ENCODE peak calls at places on chromosomes 13 and 19, in ten cellular contexts. P, F, R, T, W, O, I, D, L and A are unnamed samples.

GRCh38 chr13:43516401-43516826 is 270.4 kb downstream of the ENOX1 start:
- DNase-seq in R (no peak), P (peak; percentile 27), T (peak; percentile 41), W (no peak), O (no peak), F (peak; percentile 60), L (no peak), I (peak; percentile 76), D (no peak), A (no peak)

GRCh38 chr19:23996549-23996948 is 81.9 kb downstream of the ZNF726 start:
- DNase-seq in F (no peak), W (no peak), I (no peak), P (no peak), T (no peak), O (no peak), L (no peak), R (no peak), D (no peak), A (no peak)

GRCh38 chr13:76398426-76398825 is 487.8 kb downstream of the KCTD12 start:
- DNase-seq in W (no peak), R (no peak), D (no peak), T (no peak), P (no peak), L (no peak), I (peak; percentile 3), O (no peak), F (no peak), A (no peak)

GRCh38 chr19:54266133-54266532 is 9.1 kb upstream of the LILRB5 start:
- DNase-seq in O (peak; percentile 84), R (no peak), I (peak; percentile 75), T (peak; percentile 37), D (peak; percentile 73), L (peak; percentile 78), P (peak; percentile 65), F (peak; percentile 30), W (peak; percentile 82), A (peak; percentile 84)

GRCh38 chr13:101127741-101128353 is 288.5 kb downstream of the NALCN start:
- DNase-seq in T (peak; percentile 37), F (peak; percentile 17), D (no peak), I (peak; percentile 67), R (no peak), W (no peak), L (no peak), P (no peak), O (peak; percentile 20), A (no peak)

GRCh38 chr19:45130888-45131615 is 29.7 kb downstream of the NKPD1 start:
- DNase-seq in D (no peak), W (no peak), O (no peak), L (no peak), T (no peak), P (no peak), I (no peak), F (no peak), R (no peak), A (no peak)

GRCh38 chr13:20415694-20416107 is 110.0 kb downstream of the CRYL1 start:
- DNase-seq in O (no peak), F (no peak), W (no peak), P (no peak), I (no peak), L (no peak), R (no peak), T (no peak), D (no peak), A (peak; percentile 57)

GRCh38 chr19:2084993-2085720 is 11.0 kb downstream of the MOB3A start:
- DNase-seq in F (peak; percentile 27), L (peak; percentile 98), P (peak; percentile 72), I (peak; percentile 38), W (no peak), T (peak; percentile 28), O (no peak), D (peak; percentile 64), R (no peak), A (no peak)

GRCh38 chr13:25686831-25687495 is 315.2 kb downstream of the ATP8A2 start:
- DNase-seq in O (no peak), W (no peak), P (no peak), R (no peak), I (no peak), T (no peak), D (no peak), F (no peak), L (no peak), A (no peak)

GRCh38 chr19:42291437-42291815 is 10.5 kb upstream of the PRR19 start:
- DNase-seq in W (no peak), L (no peak), T (no peak), F (no peak), O (no peak), P (no peak), R (no peak), D (no peak), I (no peak), A (no peak)

GRCh38 chr19:35905178-35905727 is 2.8 kb downstream of the TYROBP start:
- DNase-seq in R (no peak), P (no peak), D (no peak), I (no peak), T (no peak), O (no peak), F (no peak), L (no peak), W (no peak), A (no peak)

GRCh38 chr19:15285896-15286591 is 46.3 kb downstream of the BRD4 start:
- DNase-seq in P (no peak), O (no peak), W (no peak), L (peak; percentile 71), T (no peak), F (no peak), I (no peak), D (no peak), R (no peak), A (no peak)

GRCh38 chr19:10019246-10019645 is 6.0 kb downstream of the RDH8 start:
- DNase-seq in T (peak; percentile 23), F (no peak), D (no peak), P (no peak), L (no peak), O (no peak), W (no peak), I (no peak), R (no peak), A (no peak)

GRCh38 chr19:10021446-10021845 is 8.2 kb downstream of the RDH8 start:
- DNase-seq in O (no peak), L (no peak), I (no peak), D (no peak), R (no peak), T (no peak), F (no peak), W (no peak), P (no peak), A (no peak)

GRCh38 chr19:10018786-10019185 is 5.5 kb downstream of the RDH8 start:
- DNase-seq in D (no peak), O (no peak), T (no peak), F (no peak), R (no peak), I (no peak), P (no peak), L (no peak), W (no peak), A (no peak)

GRCh38 chr19:10020851-10021250 is 7.6 kb downstream of the RDH8 start:
- DNase-seq in F (no peak), I (no peak), D (no peak), R (no peak), P (no peak), T (no peak), L (no peak), O (no peak), W (no peak), A (no peak)

DNA sequence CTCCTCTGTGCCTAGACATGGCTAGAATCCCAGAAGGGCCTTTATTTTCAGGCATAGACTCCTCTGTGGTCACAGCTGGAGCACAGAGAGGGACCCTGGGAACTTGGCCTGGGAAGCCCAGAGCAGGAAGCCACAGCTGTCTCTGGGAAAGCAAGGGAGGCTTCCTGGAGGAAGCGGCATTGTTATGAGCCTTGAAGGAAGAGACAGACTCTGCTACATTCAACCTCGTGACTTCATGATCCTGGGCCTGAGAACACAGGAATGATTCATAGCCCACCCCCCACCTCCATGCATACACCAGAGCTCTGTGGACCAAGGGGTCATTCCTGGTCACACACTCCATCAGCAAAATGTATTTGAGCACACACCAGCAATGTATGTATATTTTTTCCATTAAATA is 8.6 kb downstream of the RDH8 start:
- DNase-seq in R (no peak), P (no peak), D (no peak), F (no peak), O (no peak), W (no peak), L (no peak), T (no peak), I (no peak), A (no peak)
- TF ChIP-seq CTCF in R (no peak), P (no peak), D (no peak), F (no peak), O (no peak), W (no peak), L (no peak), T (no peak), I (no peak), A (no peak)

GRCh38 chr13:33139186-33139585 is 123.0 kb downstream of the KL start:
- DNase-seq in P (peak; percentile 75), W (no peak), F (no peak), D (peak; percentile 70), I (no peak), R (peak; percentile 31), O (no peak), L (no peak), T (no peak), A (no peak)
- TF ChIP-seq CTCF in P (no peak), W (no peak), F (no peak), D (no peak), I (no peak), R (no peak), O (no peak), L (no peak), T (no peak), A (no peak)

DNA sequence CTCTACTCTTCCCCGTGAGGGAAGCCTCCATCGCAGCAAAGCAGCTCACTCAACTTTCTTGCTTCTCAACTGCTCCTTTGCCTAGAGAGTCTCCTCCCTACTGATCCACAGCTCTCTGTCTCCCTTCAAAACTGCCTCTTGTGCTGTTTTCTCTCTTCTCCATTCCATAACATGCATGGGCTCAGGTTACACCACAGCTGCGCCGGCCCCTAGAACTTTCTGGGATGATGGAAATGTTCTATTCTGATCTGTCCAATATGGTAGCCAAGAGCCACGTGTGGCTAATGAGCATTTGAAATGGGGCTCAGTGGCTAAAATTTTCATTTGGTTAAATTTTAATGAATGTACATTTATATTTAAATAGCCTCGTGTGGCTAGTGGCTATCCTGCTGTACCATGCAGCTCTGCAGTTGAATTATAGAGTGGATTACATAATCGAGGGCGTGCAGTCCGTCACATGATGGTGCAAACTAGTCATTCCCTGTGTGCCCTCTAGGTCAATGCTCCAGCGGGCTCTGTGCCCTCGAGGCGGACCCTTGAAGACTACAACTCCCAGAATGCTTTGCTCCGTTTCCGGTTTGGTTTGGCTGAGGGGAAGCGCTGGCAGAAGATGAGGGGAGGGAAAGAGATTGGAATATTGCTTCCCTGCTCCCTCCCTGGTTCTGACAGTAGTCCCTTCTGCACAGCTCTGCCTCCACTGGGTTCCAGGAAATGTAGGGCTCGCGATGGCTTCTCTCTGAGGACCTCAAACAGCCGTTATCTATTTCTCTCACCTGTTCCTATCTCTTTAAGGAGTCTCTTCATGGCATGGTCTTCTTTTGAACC is 109.8 kb downstream of the CACNA1A start:
- DNase-seq in I (peak; percentile 85), L (no peak), T (peak; percentile 50), P (no peak), F (peak; percentile 56), W (peak; percentile 30), R (no peak), O (peak; percentile 22), D (peak; percentile 20), A (no peak)
- TF ChIP-seq CTCF in I (no peak), L (no peak), T (peak; percentile 32), P (no peak), F (no peak), W (peak; percentile 23), R (no peak), O (no peak), D (no peak), A (peak; percentile 50)

GRCh38 chr13:33285420-33286124 is at the start of gene STARD13:
- DNase-seq in I (peak; percentile 98), W (peak; percentile 74), L (peak; percentile 50), P (peak; percentile 95), D (peak; percentile 94), T (peak; percentile 98), R (peak; percentile 93), F (peak; percentile 97), O (peak; percentile 92), A (peak; percentile 87)
- TF ChIP-seq CTCF in I (peak; percentile 55), W (peak; percentile 41), L (peak; percentile 49), P (peak; percentile 65), D (peak; percentile 65), T (peak; percentile 60), R (peak; percentile 42), F (peak; percentile 21), O (peak; percentile 19), A (peak; percentile 66)